ENCODE peak calls at places on chromosome 11, in ten cellular contexts. G is activated CD4-positive, alpha-beta memory T cell treated with anti-CD3 and anti-CD28 coated beads for 36 hours; W is activated CD4-positive, CD25-positive, alpha-beta regulatory T cell; O is amygdala; B is A549; F is neural progenitor cell; N is ovary; Y is heart left ventricle; E is stimulated activated CD8-positive, alpha-beta memory T cell treated with anti-CD3 and anti-CD28 coated beads, Interleukin-2, amount 100 ng/mL, for 48 hours; P is neuronal stem cell. R is an unnamed sample.
A peak's percentile ranks its signal among the peaks of the same experiment; 100 is the strongest.

GRCh38 chr11:78812513-78813293 is 238.0 kb upstream of the NARS2 start:
- DNase-seq in B (no peak), F (peak; percentile 44), O (no peak), G (no peak), E (no peak), Y (no peak), N (no peak), W (no peak), P (no peak), R (no peak)

GRCh38 chr11:64809781-64810241 is 540 bp downstream of the MEN1 start:
- DNase-seq in O (no peak), B (peak; percentile 17), E (no peak), N (no peak), F (peak; percentile 71), W (no peak), G (peak; percentile 35), P (no peak), Y (no peak), R (no peak)

GRCh38 chr11:36023922-36024321 is 80.1 kb downstream of the LDLRAD3 start:
- DNase-seq in F (no peak), B (no peak), P (no peak), G (no peak), N (no peak), O (no peak), W (no peak), Y (no peak), E (no peak), R (no peak)

GRCh38 chr11:2551131-2551530 is 106.3 kb downstream of the KCNQ1 start:
- DNase-seq in B (no peak), E (no peak), F (no peak), N (peak; percentile 6), O (no peak), Y (no peak), W (no peak), G (no peak), P (no peak), R (no peak)

GRCh38 chr11:17790453-17790852 is 55.9 kb downstream of the KCNC1 start:
- DNase-seq in O (no peak), E (no peak), P (no peak), G (no peak), F (no peak), Y (no peak), W (no peak), N (no peak), B (peak; percentile 17), R (no peak)

GRCh38 chr11:34585870-34586654 is 34.8 kb upstream of the EHF start:
- DNase-seq in G (no peak), O (peak; percentile 13), W (no peak), Y (no peak), F (peak; percentile 66), P (peak; percentile 52), E (no peak), N (no peak), B (peak; percentile 49), R (no peak)

GRCh38 chr11:75219869-75220268 is 20.7 kb upstream of the TPBGL start:
- DNase-seq in N (no peak), F (no peak), G (no peak), P (no peak), B (no peak), E (no peak), W (no peak), O (no peak), Y (no peak), R (no peak)

GRCh38 chr11:123434262-123434661 is 4.2 kb downstream of the GRAMD1B start:
- DNase-seq in O (no peak), B (peak; percentile 31), E (no peak), Y (no peak), F (peak; percentile 41), P (no peak), W (no peak), G (peak; percentile 66), N (no peak), R (no peak)

GRCh38 chr11:133983660-133984316 is 27.0 kb upstream of the IGSF9B start:
- DNase-seq in Y (no peak), O (no peak), E (no peak), W (no peak), N (no peak), P (no peak), G (no peak), F (no peak), B (no peak), R (no peak)

GRCh38 chr11:47338396-47339241 is 13.9 kb downstream of the MYBPC3 start:
- DNase-seq in B (no peak), P (no peak), N (no peak), F (no peak), O (no peak), W (no peak), E (no peak), G (no peak), Y (no peak), R (no peak)

GRCh38 chr11:2210366-2211112 is 38.9 kb upstream of the TH start:
- DNase-seq in E (no peak), B (no peak), P (no peak), G (peak; percentile 7), N (no peak), W (no peak), O (no peak), Y (peak; percentile 1), F (no peak), R (no peak)

GRCh38 chr11:99069831-99070444 is 49.2 kb downstream of the CNTN5 start:
- DNase-seq in W (no peak), P (peak; percentile 31), B (no peak), N (no peak), G (no peak), F (peak; percentile 78), O (peak; percentile 10), E (no peak), Y (no peak), R (no peak)

GRCh38 chr11:56705784-56706396 is 7.0 kb downstream of the OR9G1 start:
- DNase-seq in G (no peak), P (no peak), N (no peak), E (no peak), O (no peak), F (no peak), W (no peak), Y (no peak), B (no peak), R (no peak)

GRCh38 chr11:71307811-71308645 is 55.7 kb upstream of the SHANK2 start:
- DNase-seq in F (no peak), Y (no peak), N (no peak), O (no peak), G (no peak), W (no peak), B (no peak), E (no peak), P (no peak), R (no peak)

GRCh38 chr11:12731841-12732336 is 57.7 kb downstream of the TEAD1 start:
- DNase-seq in W (no peak), Y (no peak), G (no peak), O (no peak), F (no peak), B (no peak), E (no peak), P (no peak), N (no peak), R (no peak)

GRCh38 chr11:111539426-111540113 is 950 bp upstream of the LAYN start:
- DNase-seq in F (no peak), P (no peak), Y (no peak), N (no peak), G (no peak), W (peak; percentile 22), B (no peak), O (no peak), E (no peak), R (no peak)

GRCh38 chr11:70255717-70256116 is 14.8 kb upstream of the PPFIA1 start:
- DNase-seq in F (no peak), P (no peak), G (no peak), N (no peak), B (no peak), E (no peak), O (no peak), Y (no peak), W (no peak), R (no peak)

GRCh38 chr11:15208570-15209222 is 94.0 kb downstream of the INSC start:
- DNase-seq in N (peak; percentile 34), G (peak; percentile 79), P (peak; percentile 80), E (peak; percentile 51), O (peak; percentile 69), F (peak; percentile 91), B (peak; percentile 80), Y (peak; percentile 56), W (peak; percentile 60), R (peak; percentile 3)

GRCh38 chr11:14980854-14981253 is 8.7 kb upstream of the CALCA start:
- DNase-seq in Y (no peak), E (no peak), B (no peak), O (no peak), F (no peak), W (no peak), N (no peak), G (no peak), P (no peak), R (no peak)

GRCh38 chr11:126628790-126629621 is 273.5 kb downstream of the ST3GAL4 start:
- DNase-seq in P (no peak), E (no peak), O (peak; percentile 85), F (no peak), B (no peak), G (no peak), N (no peak), Y (no peak), W (no peak), R (no peak)

GRCh38 chr11:109911488-109911887 is 181.7 kb upstream of the ZC3H12C start:
- DNase-seq in P (no peak), Y (no peak), E (no peak), G (no peak), F (no peak), W (no peak), B (no peak), O (no peak), N (no peak), R (no peak)

GRCh38 chr11:97454988-97455387 is 1065.2 kb downstream of the JRKL start:
- DNase-seq in E (no peak), F (peak; percentile 30), O (no peak), W (no peak), G (no peak), N (no peak), Y (no peak), P (no peak), B (no peak), R (no peak)

GRCh38 chr11:37449146-37449545 is 851.1 kb upstream of the RAG2 start:
- DNase-seq in W (no peak), N (no peak), Y (no peak), F (peak; percentile 62), O (no peak), E (no peak), G (no peak), P (peak; percentile 14), B (no peak), R (no peak)

GRCh38 chr11:65954771-65955170 is 6.8 kb upstream of the SART1 start:
- DNase-seq in N (no peak), W (no peak), G (no peak), O (no peak), P (no peak), Y (no peak), F (no peak), B (no peak), E (no peak), R (no peak)

GRCh38 chr11:61955416-61956135 is 5.4 kb downstream of the BEST1 start:
- DNase-seq in N (no peak), B (no peak), G (peak; percentile 48), O (no peak), Y (no peak), P (peak; percentile 31), F (peak; percentile 67), E (no peak), W (no peak), R (no peak)

GRCh38 chr11:128735935-128736610 is 42.2 kb downstream of the FLI1 start:
- DNase-seq in W (no peak), F (no peak), Y (no peak), N (no peak), O (no peak), B (no peak), P (no peak), G (peak; percentile 44), E (no peak), R (no peak)

GRCh38 chr11:6315811-6316425 is 4.4 kb downstream of the CAVIN3 start:
- DNase-seq in F (peak; percentile 90), W (no peak), B (peak; percentile 82), P (peak; percentile 64), Y (peak; percentile 54), E (no peak), N (peak; percentile 67), G (peak; percentile 53), O (peak; percentile 14), R (no peak)

GRCh38 chr11:19864141-19865120 is 151.8 kb downstream of the NAV2 start:
- DNase-seq in F (peak; percentile 27), P (no peak), O (no peak), G (no peak), Y (no peak), E (no peak), W (no peak), B (no peak), N (no peak), R (no peak)

R was measured in GOT3.